ENCODE peak calls at places on chromosome 3, in eight cellular contexts. N is H7, B is tibial nerve, Q is Peyer's patch, D is OCI-LY7, V is psoas muscle, E is kidney, K is left ventricle myocardium inferior. Y is an unnamed sample. For H3K36me3, the result is how much of the 10 kb centered on the place peaks cover.

GRCh38 chr3:124700880-124701684 is 29.2 kb upstream of the UMPS start:
- DNase-seq in N (no peak), B (no peak), Q (peak), D (no peak), V (no peak), E (no peak), K (no peak), Y (no peak)

GRCh38 chr3:55771503-55771902 is 284.4 kb upstream of the WNT5A start:
- DNase-seq in N (no peak), B (no peak), Q (no peak), D (no peak), V (no peak), E (no peak), K (no peak), Y (no peak)

GRCh38 chr3:43180027-43180426 is 74.1 kb upstream of the POMGNT2 start:
- DNase-seq in N (no peak), B (no peak), Q (no peak), D (peak), V (no peak), E (no peak), K (no peak), Y (no peak)

GRCh38 chr3:180617049-180617448 is 15.1 kb downstream of the TTC14 start:
- DNase-seq in N (no peak), B (no peak), Q (no peak), D (no peak), V (no peak), E (no peak), K (no peak), Y (no peak)

GRCh38 chr3:45029216-45029615 is 3.1 kb downstream of the CLEC3B start:
- DNase-seq in N (no peak), B (no peak), Q (no peak), D (no peak), V (no peak), E (no peak), K (no peak), Y (no peak)

GRCh38 chr3:46812237-46812791 is 50.9 kb downstream of the MYL3 start:
- DNase-seq in N (peak), B (no peak), Q (peak), D (no peak), V (peak), E (peak), K (peak), Y (peak)

GRCh38 chr3:37287776-37288175 is 113.4 kb upstream of the LRRFIP2 start:
- DNase-seq in N (no peak), B (no peak), Q (no peak), D (no peak), V (no peak), E (no peak), K (no peak), Y (no peak)

GRCh38 chr3:172152869-172153268 is 113.5 kb downstream of the FNDC3B start:
- DNase-seq in N (no peak), B (no peak), Q (no peak), D (no peak), V (no peak), E (no peak), K (no peak), Y (no peak)

GRCh38 chr3:190073264-190073663 is 47.4 kb downstream of the P3H2 start:
- DNase-seq in N (no peak), B (no peak), Q (no peak), D (no peak), V (no peak), E (peak), K (no peak), Y (no peak)

GRCh38 chr3:171334465-171334811 is 125.8 kb downstream of the TNIK start:
- DNase-seq in N (no peak), B (no peak), Q (no peak), D (no peak), V (peak), E (peak), K (peak), Y (peak)

GRCh38 chr3:153577059-153577736 is 415.2 kb downstream of the RAP2B start:
- DNase-seq in N (no peak), B (no peak), Q (no peak), D (no peak), V (no peak), E (no peak), K (no peak), Y (no peak)

GRCh38 chr3:158452324-158452723 is 118.7 kb upstream of the MLF1 start:
- DNase-seq in N (no peak), B (no peak), Q (no peak), D (no peak), V (no peak), E (no peak), K (no peak), Y (no peak)

GRCh38 chr3:52820741-52821140 is 9.7 kb downstream of the ITIH4 start:
- DNase-seq in N (peak), B (no peak), Q (no peak), D (peak), V (no peak), E (no peak), K (no peak), Y (no peak)

GRCh38 chr3:106114848-106115247 is 246.0 kb upstream of the CBLB start:
- DNase-seq in N (no peak), B (no peak), Q (no peak), D (no peak), V (no peak), E (no peak), K (no peak), Y (no peak)

GRCh38 chr3:161274691-161275298 is 53.7 kb downstream of the NMD3 start:
- DNase-seq in N (peak), B (no peak), Q (no peak), D (peak), V (no peak), E (no peak), K (no peak), Y (no peak)

GRCh38 chr3:194268659-194269487 is 82.3 kb downstream of the CPN2 start:
- DNase-seq in N (no peak), B (no peak), Q (no peak), D (no peak), V (no peak), E (no peak), K (no peak), Y (no peak)

GRCh38 chr3:67401911-67402310 is 252.5 kb downstream of the SUCLG2 start:
- DNase-seq in N (no peak), B (no peak), Q (no peak), D (no peak), V (no peak), E (no peak), K (no peak), Y (no peak)

GRCh38 chr3:36700537-36701248 is 63.7 kb downstream of the DCLK3 start:
- DNase-seq in N (peak), B (peak), Q (no peak), D (peak), V (peak), E (no peak), K (peak), Y (peak)

GRCh38 chr3:23762214-23763039 is 43.3 kb upstream of the UBE2E1 start:
- DNase-seq in N (no peak), B (no peak), Q (no peak), D (peak), V (no peak), E (no peak), K (no peak), Y (no peak)

GRCh38 chr3:194286747-194287146 is 64.4 kb downstream of the CPN2 start:
- DNase-seq in N (peak), B (no peak), Q (no peak), D (no peak), V (peak), E (no peak), K (no peak), Y (no peak)

GRCh38 chr3:69542265-69543079 is 156.6 kb upstream of the FRMD4B start:
- DNase-seq in N (peak), B (no peak), Q (no peak), D (no peak), V (peak), E (peak), K (peak), Y (no peak)

GRCh38 chr3:29618395-29619291 is 337.8 kb downstream of the RBMS3 start:
- DNase-seq in N (no peak), B (no peak), Q (no peak), D (no peak), V (no peak), E (no peak), K (no peak), Y (peak)

GRCh38 chr3:104273046-104273649 is 1093.6 kb upstream of the ALCAM start:
- DNase-seq in N (no peak), B (no peak), Q (no peak), D (peak), V (no peak), E (no peak), K (no peak), Y (no peak)

GRCh38 chr3:46695962-46696922 is 2.8 kb upstream of the ALS2CL start:
- DNase-seq in N (no peak), B (no peak), Q (no peak), D (no peak), V (peak), E (no peak), K (peak), Y (peak)

GRCh38 chr3:119700920-119701734 is 1.7 kb upstream of the CFAP91 start:
- DNase-seq in N (no peak), B (no peak), Q (no peak), D (no peak), V (no peak), E (no peak), K (no peak), Y (no peak)

GRCh38 chr3:149114458-149114857 is 15.0 kb upstream of the HPS3 start:
- DNase-seq in N (no peak), B (no peak), Q (no peak), D (no peak), V (no peak), E (no peak), K (no peak), Y (no peak)

GRCh38 chr3:127709320-127710060 is 36.7 kb downstream of the ABTB1 start:
- DNase-seq in N (no peak), B (no peak), Q (no peak), D (no peak), V (no peak), E (no peak), K (no peak), Y (no peak)

GRCh38 chr3:31534036-31534435 is 1.3 kb downstream of the STT3B start:
- DNase-seq in N (no peak), B (no peak), Q (no peak), D (peak), V (no peak), E (no peak), K (no peak), Y (no peak)

GRCh38 chr3:60365360-60365759 is 885.9 kb downstream of the FHIT start:
- DNase-seq in N (no peak), B (no peak), Q (no peak), D (no peak), V (no peak), E (no peak), K (no peak), Y (no peak)

GRCh38 chr3:147493666-147494065 is 84.5 kb downstream of the ZIC1 start:
- DNase-seq in N (no peak), B (no peak), Q (no peak), D (no peak), V (no peak), E (no peak), K (no peak), Y (no peak)

GRCh38 chr3:187210555-187211327 is 13.5 kb downstream of the RTP1 start:
- DNase-seq in N (peak), B (no peak), Q (no peak), D (no peak), V (no peak), E (no peak), K (no peak), Y (no peak)

GRCh38 chr3:159762238-159762637 is 226.4 kb upstream of the IL12A start:
- DNase-seq in N (no peak), B (no peak), Q (no peak), D (no peak), V (no peak), E (no peak), K (no peak), Y (no peak)

GRCh38 chr3:79329154-79329553 is 438.6 kb downstream of the ROBO1 start:
- DNase-seq in N (no peak), B (no peak), Q (no peak), D (no peak), V (no peak), E (no peak), K (no peak), Y (no peak)

GRCh38 chr3:24387493-24387892 is 107.2 kb downstream of the THRB start:
- DNase-seq in N (no peak), B (no peak), Q (no peak), D (no peak), V (no peak), E (no peak), K (no peak), Y (no peak)

GRCh38 chr3:147333098-147333497 is 73.2 kb downstream of the ZIC4 start:
- DNase-seq in N (no peak), B (no peak), Q (no peak), D (no peak), V (no peak), E (no peak), K (no peak), Y (no peak)

GRCh38 chr3:36372534-36372935 is 7.8 kb upstream of the STAC start:
- DNase-seq in N (no peak), B (no peak), Q (no peak), D (no peak), V (no peak), E (no peak), K (no peak), Y (no peak)

GRCh38 chr3:141728355-141728892 is 9.7 kb upstream of the RNF7 start:
- DNase-seq in N (no peak), B (no peak), Q (no peak), D (no peak), V (no peak), E (no peak), K (no peak), Y (no peak)

GRCh38 chr3:157533298-157533870 is 30.2 kb upstream of the VEPH1 start:
- DNase-seq in N (no peak), B (no peak), Q (no peak), D (no peak), V (no peak), E (no peak), K (no peak), Y (no peak)

GRCh38 chr3:82143661-82144405 is 382.4 kb upstream of the GBE1 start:
- DNase-seq in N (no peak), B (no peak), Q (no peak), D (no peak), V (no peak), E (no peak), K (no peak), Y (no peak)

DNA sequence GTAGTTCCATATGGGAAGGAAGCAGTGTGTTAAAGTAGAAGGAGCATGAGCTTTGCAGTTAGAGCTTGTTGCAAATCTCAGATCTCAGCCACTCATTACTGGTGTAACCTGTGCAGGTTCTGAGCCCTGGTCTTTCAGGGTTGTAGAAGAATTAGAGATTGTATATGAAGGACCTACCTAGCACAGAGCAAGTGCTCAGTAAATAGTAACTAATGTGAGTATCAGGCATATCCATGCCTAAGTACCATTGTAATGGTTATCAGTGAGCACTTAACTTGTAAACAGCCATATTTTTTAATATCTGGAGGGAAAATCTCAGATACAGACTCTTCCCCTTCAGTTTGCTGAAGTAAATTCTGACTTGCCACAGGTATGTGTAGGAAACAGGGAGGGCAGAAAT is 59.3 kb downstream of the MAP6D1 start:
- DNase-seq in N (no peak), B (no peak), Q (no peak), D (no peak), V (no peak), E (no peak), K (no peak), Y (no peak)
- H3K36me3 ChIP-seq in N (under half), B (half or more), Q (under half), D (half or more), V (under half), E (under half), K (under half), Y (under half)

GRCh38 chr3:10226293-10226692 is 22.0 kb upstream of the TATDN2 start:
- DNase-seq in N (peak), B (no peak), Q (no peak), D (peak), V (no peak), E (no peak), K (no peak), Y (no peak)
- H3K4me3 ChIP-seq in N (no peak), B (no peak), Q (no peak), D (peak), V (no peak), E (no peak), K (no peak), Y (no peak)

GRCh38 chr3:186075489-186075888 is 33.4 kb downstream of the ETV5 start:
- DNase-seq in N (no peak), B (no peak), Q (no peak), D (no peak), V (no peak), E (no peak), K (no peak), Y (no peak)
- H3K36me3 ChIP-seq in N (under half), B (under half), Q (under half), D (under half), V (under half), E (under half), K (under half), Y (under half)

GRCh38 chr3:123028233-123028828 is 768 bp upstream of the SEMA5B start:
- DNase-seq in N (peak), B (peak), Q (no peak), D (peak), V (peak), E (no peak), K (no peak), Y (no peak)
- H3K4me3 ChIP-seq in N (peak), B (peak), Q (peak), D (no peak), V (peak), E (peak), K (peak), Y (peak)

GRCh38 chr3:15347737-15348110 is 15.3 kb upstream of the SH3BP5 start:
- DNase-seq in N (no peak), B (no peak), Q (no peak), D (no peak), V (no peak), E (no peak), K (no peak), Y (no peak)
- H3K36me3 ChIP-seq in N (under half), B (under half), Q (under half), D (under half), V (under half), E (under half), K (under half), Y (under half)

GRCh38 chr3:57959407-57960173 is 48.6 kb upstream of the FLNB start:
- DNase-seq in N (peak), B (no peak), Q (no peak), D (no peak), V (no peak), E (no peak), K (no peak), Y (no peak)
- H3K4me3 ChIP-seq in N (no peak), B (no peak), Q (no peak), D (no peak), V (peak), E (no peak), K (peak), Y (no peak)

GRCh38 chr3:66377800-66378199 is 123.0 kb downstream of the LRIG1 start:
- DNase-seq in N (no peak), B (no peak), Q (no peak), D (no peak), V (no peak), E (no peak), K (no peak), Y (no peak)
- H3K36me3 ChIP-seq in N (under half), B (half or more), Q (half or more), D (half or more), V (half or more), E (under half), K (half or more), Y (under half)

GRCh38 chr3:56773588-56774330 is 28.0 kb downstream of the ARHGEF3 start:
- DNase-seq in N (no peak), B (no peak), Q (no peak), D (no peak), V (no peak), E (no peak), K (no peak), Y (no peak)

GRCh38 chr3:56775931-56776461 is 25.8 kb downstream of the ARHGEF3 start:
- DNase-seq in N (no peak), B (no peak), Q (no peak), D (no peak), V (no peak), E (no peak), K (no peak), Y (no peak)

GRCh38 chr3:56776551-56776950 is 25.2 kb downstream of the ARHGEF3 start:
- DNase-seq in N (no peak), B (no peak), Q (no peak), D (no peak), V (no peak), E (no peak), K (no peak), Y (no peak)

GRCh38 chr3:56772926-56773587 is 28.7 kb downstream of the ARHGEF3 start:
- DNase-seq in N (no peak), B (no peak), Q (no peak), D (no peak), V (no peak), E (no peak), K (no peak), Y (no peak)

GRCh38 chr3:56775356-56775914 is 26.3 kb downstream of the ARHGEF3 start:
- DNase-seq in N (no peak), B (no peak), Q (no peak), D (no peak), V (no peak), E (no peak), K (no peak), Y (no peak)
- H3K4me3 ChIP-seq in N (no peak), B (no peak), Q (no peak), D (no peak), V (no peak), E (peak), K (no peak), Y (no peak)